ENCODE peak calls at places on chromosome 9, in four cellular contexts. One of them, this sample, is unnamed.
A peak's percentile ranks its signal among the peaks of the same experiment; 100 is the strongest.

GRCh38 chr9:121750715-121751623 is 99.5 kb downstream of the DAB2IP start:
- DNase-seq in stimulated activated CD8-positive, alpha-beta memory T cell treated with anti-CD3 and anti-CD28 coated beads, Interleukin-15, amount 100 ng/mL, for 24 hours: no peak
- DNase-seq in fibroblast of lung: no peak
- DNase-seq in midbrain: peak; percentile 83
- DNase-seq in this sample: no peak

GRCh38 chr9:12069366-12069765 is 623.8 kb upstream of the TYRP1 start:
- DNase-seq in stimulated activated CD8-positive, alpha-beta memory T cell treated with anti-CD3 and anti-CD28 coated beads, Interleukin-15, amount 100 ng/mL, for 24 hours: no peak
- DNase-seq in midbrain: no peak
- DNase-seq in fibroblast of lung: no peak
- DNase-seq in this sample: peak; percentile 18

GRCh38 chr9:12818431-12819000 is 43.7 kb downstream of the LURAP1L start:
- DNase-seq in stimulated activated CD8-positive, alpha-beta memory T cell treated with anti-CD3 and anti-CD28 coated beads, Interleukin-15, amount 100 ng/mL, for 24 hours: no peak
- DNase-seq in midbrain: no peak
- DNase-seq in fibroblast of lung: peak; percentile 83
- DNase-seq in this sample: no peak

GRCh38 chr9:136565075-136565721 is 19.4 kb upstream of the NOTCH1 start:
- DNase-seq in fibroblast of lung: peak; percentile 67
- DNase-seq in midbrain: no peak
- DNase-seq in stimulated activated CD8-positive, alpha-beta memory T cell treated with anti-CD3 and anti-CD28 coated beads, Interleukin-15, amount 100 ng/mL, for 24 hours: no peak
- DNase-seq in this sample: no peak

GRCh38 chr9:71285191-71285656 is 163.8 kb upstream of the TRPM3 start:
- DNase-seq in stimulated activated CD8-positive, alpha-beta memory T cell treated with anti-CD3 and anti-CD28 coated beads, Interleukin-15, amount 100 ng/mL, for 24 hours: no peak
- DNase-seq in midbrain: peak; percentile 83
- DNase-seq in fibroblast of lung: peak; percentile 65
- DNase-seq in this sample: no peak

GRCh38 chr9:99485461-99485860 is 263.4 kb downstream of the SEC61B start:
- DNase-seq in stimulated activated CD8-positive, alpha-beta memory T cell treated with anti-CD3 and anti-CD28 coated beads, Interleukin-15, amount 100 ng/mL, for 24 hours: no peak
- DNase-seq in fibroblast of lung: peak; percentile 82
- DNase-seq in midbrain: no peak
- DNase-seq in this sample: no peak

GRCh38 chr9:135726138-135726853 is 24.3 kb downstream of the KCNT1 start:
- DNase-seq in midbrain: no peak
- DNase-seq in fibroblast of lung: no peak
- DNase-seq in stimulated activated CD8-positive, alpha-beta memory T cell treated with anti-CD3 and anti-CD28 coated beads, Interleukin-15, amount 100 ng/mL, for 24 hours: no peak
- DNase-seq in this sample: no peak

GRCh38 chr9:89149726-89150125 is 28.9 kb downstream of the SHC3 start:
- DNase-seq in stimulated activated CD8-positive, alpha-beta memory T cell treated with anti-CD3 and anti-CD28 coated beads, Interleukin-15, amount 100 ng/mL, for 24 hours: no peak
- DNase-seq in midbrain: no peak
- DNase-seq in fibroblast of lung: peak; percentile 58
- DNase-seq in this sample: no peak

GRCh38 chr9:112531666-112532282 is 45.1 kb downstream of the KIAA1958 start:
- DNase-seq in midbrain: no peak
- DNase-seq in stimulated activated CD8-positive, alpha-beta memory T cell treated with anti-CD3 and anti-CD28 coated beads, Interleukin-15, amount 100 ng/mL, for 24 hours: no peak
- DNase-seq in fibroblast of lung: no peak
- DNase-seq in this sample: no peak